ENCODE peak calls at places on chromosome 4, in eight cellular contexts. A is thoracic aorta, O is brain microvascular endothelial cell, B is PC-9, K is heart right ventricle, Z is sigmoid colon, T is testis, S is BJ. F is an unnamed sample. For H3K36me3, the result is how much of the 10 kb centered on the place peaks cover.

GRCh38 chr4:53273726-53274125 is 92.1 kb downstream of the SCFD2 start:
- DNase-seq in O (peak), T (no peak), A (no peak), B (no peak), K (no peak), Z (no peak), S (no peak), F (no peak)

GRCh38 chr4:65671402-65671801 is 1.1 kb upstream of the EPHA5 start:
- DNase-seq in T (no peak), S (no peak), A (no peak), Z (no peak), O (no peak), B (no peak), K (no peak), F (peak)

GRCh38 chr4:137768881-137769280 is 236.6 kb upstream of the PCDH18 start:
- DNase-seq in T (no peak), O (no peak), K (no peak), Z (no peak), S (no peak), B (no peak), A (no peak), F (no peak)

GRCh38 chr4:145481164-145481941 is at the start of gene SMAD1:
- DNase-seq in S (peak), O (peak), B (peak), A (peak), Z (peak), T (peak), K (peak), F (peak)

GRCh38 chr4:26206339-26206738 is 114.5 kb upstream of the RBPJ start:
- DNase-seq in K (no peak), O (peak), Z (peak), A (no peak), S (peak), T (peak), B (no peak), F (no peak)

GRCh38 chr4:11367371-11367770 is 61.3 kb downstream of the HS3ST1 start:
- DNase-seq in Z (peak), T (peak), O (peak), B (no peak), A (no peak), K (peak), S (no peak), F (no peak)

GRCh38 chr4:108155373-108155772 is 13.4 kb downstream of the LEF1 start:
- DNase-seq in B (no peak), T (no peak), S (no peak), O (no peak), A (no peak), K (no peak), Z (no peak), F (peak)

GRCh38 chr4:77990904-77991358 is 66.2 kb upstream of the FRAS1 start:
- DNase-seq in K (no peak), T (no peak), B (no peak), O (no peak), Z (no peak), A (no peak), S (no peak), F (no peak)

GRCh38 chr4:1624519-1624910 is 59.6 kb downstream of the FAM53A start:
- DNase-seq in O (no peak), Z (no peak), A (no peak), S (no peak), T (no peak), B (no peak), K (no peak), F (no peak)

GRCh38 chr4:158172558-158173258 is at the start of gene GASK1B:
- DNase-seq in O (peak), T (peak), A (no peak), S (no peak), K (no peak), Z (no peak), B (peak), F (peak)

GRCh38 chr4:94349193-94349592 is 6.6 kb upstream of the HPGDS start:
- DNase-seq in K (no peak), O (no peak), Z (no peak), B (no peak), A (no peak), T (no peak), S (no peak), F (no peak)

GRCh38 chr4:152690706-152691651 is 11.2 kb upstream of the TMEM154 start:
- DNase-seq in Z (no peak), T (no peak), A (no peak), B (no peak), O (no peak), K (no peak), S (no peak), F (no peak)

GRCh38 chr4:28772066-28772465 is 1911.4 kb downstream of the STIM2 start:
- DNase-seq in Z (no peak), A (no peak), S (peak), B (no peak), K (no peak), T (no peak), O (peak), F (no peak)

GRCh38 chr4:158826882-158827281 is 58.1 kb downstream of the FNIP2 start:
- DNase-seq in S (no peak), T (no peak), Z (no peak), O (no peak), A (no peak), K (no peak), B (peak), F (peak)

GRCh38 chr4:40200881-40201797 is 4.3 kb downstream of the RHOH start:
- DNase-seq in Z (no peak), T (no peak), A (no peak), K (no peak), B (no peak), S (no peak), O (no peak), F (no peak)

GRCh38 chr4:126778348-126778747 is 854.4 kb upstream of the INTU start:
- DNase-seq in Z (no peak), A (no peak), O (peak), S (peak), T (no peak), K (no peak), B (no peak), F (no peak)

GRCh38 chr4:165972747-165973146 is 99.7 kb downstream of the TLL1 start:
- DNase-seq in S (no peak), T (no peak), O (no peak), B (no peak), K (no peak), Z (no peak), A (no peak), F (no peak)

GRCh38 chr4:107468812-107469211 is 251.2 kb downstream of the PAPSS1 start:
- DNase-seq in B (no peak), Z (no peak), T (no peak), O (no peak), K (no peak), A (no peak), S (no peak), F (no peak)

GRCh38 chr4:74364649-74365491 is at the start of gene EREG:
- DNase-seq in A (no peak), S (peak), T (peak), B (peak), O (peak), K (peak), Z (peak), F (peak)

GRCh38 chr4:10929818-10930217 is 245.2 kb upstream of the CLNK start:
- DNase-seq in K (no peak), S (no peak), O (no peak), Z (no peak), A (no peak), T (no peak), B (no peak), F (no peak)

GRCh38 chr4:68373513-68373912 is 23.6 kb upstream of the YTHDC1 start:
- DNase-seq in A (peak), B (no peak), S (no peak), T (peak), K (peak), O (peak), Z (peak), F (no peak)

GRCh38 chr4:182338731-182339130 is 95.5 kb downstream of the TENM3 start:
- DNase-seq in S (no peak), K (no peak), B (no peak), T (no peak), O (no peak), A (no peak), Z (no peak), F (no peak)

GRCh38 chr4:102299708-102300107 is 45.6 kb downstream of the SLC39A8 start:
- DNase-seq in K (no peak), A (no peak), B (no peak), O (peak), S (peak), Z (no peak), T (peak), F (peak)

GRCh38 chr4:140662082-140662869 is 93.5 kb upstream of the UCP1 start:
- DNase-seq in O (no peak), A (no peak), Z (no peak), S (no peak), B (peak), K (no peak), T (no peak), F (no peak)

GRCh38 chr4:685681-686218 is 3.2 kb downstream of the SLC49A3 start:
- DNase-seq in A (no peak), T (no peak), K (no peak), O (no peak), S (no peak), Z (no peak), B (no peak), F (no peak)

GRCh38 chr4:101259876-101260275 is 87.5 kb downstream of the PPP3CA start:
- DNase-seq in O (no peak), K (no peak), A (no peak), S (no peak), B (no peak), Z (no peak), T (no peak), F (no peak)

GRCh38 chr4:42310343-42310742 is 86.9 kb upstream of the SHISA3 start:
- DNase-seq in B (no peak), A (no peak), K (no peak), O (no peak), S (no peak), Z (no peak), T (no peak), F (no peak)

GRCh38 chr4:126405369-126405982 is 1090.7 kb downstream of the FAT4 start:
- DNase-seq in Z (no peak), K (no peak), O (no peak), A (no peak), T (no peak), B (no peak), S (no peak), F (no peak)

GRCh38 chr4:74446896-74447295 is 2.0 kb downstream of the AREG start:
- DNase-seq in S (no peak), T (no peak), B (no peak), O (no peak), K (no peak), A (no peak), Z (no peak), F (no peak)

GRCh38 chr4:128663325-128663724 is 146.2 kb upstream of the JADE1 start:
- DNase-seq in A (no peak), O (no peak), K (no peak), S (no peak), Z (no peak), T (no peak), B (no peak), F (no peak)

GRCh38 chr4:56690393-56690971 is 9.4 kb upstream of the HOPX start:
- DNase-seq in T (no peak), Z (no peak), S (no peak), O (no peak), B (no peak), A (no peak), K (no peak), F (no peak)

GRCh38 chr4:56183344-56183959 is 203.8 kb downstream of the AASDH start:
- DNase-seq in B (no peak), Z (no peak), K (no peak), T (no peak), S (no peak), O (no peak), A (no peak), F (no peak)

GRCh38 chr4:181550381-181550780 is 692.8 kb upstream of the TENM3 start:
- DNase-seq in T (no peak), K (no peak), Z (no peak), O (no peak), B (no peak), S (no peak), A (no peak), F (no peak)

GRCh38 chr4:139555705-139556070 is 331 bp downstream of the SETD7 start:
- DNase-seq in B (no peak), Z (peak), O (no peak), S (no peak), T (peak), A (no peak), K (peak), F (peak)

GRCh38 chr4:1506956-1507721 is 100.9 kb upstream of the NKX1-1 start:
- DNase-seq in S (no peak), K (no peak), B (no peak), O (no peak), A (no peak), T (no peak), Z (no peak), F (no peak)

GRCh38 chr4:177713454-177713853 is 271.2 kb upstream of the AGA start:
- DNase-seq in K (no peak), S (no peak), B (no peak), O (no peak), Z (no peak), T (no peak), A (no peak), F (no peak)

GRCh38 chr4:121155893-121156292 is 8.2 kb downstream of the TNIP3 start:
- DNase-seq in B (peak), T (no peak), S (peak), A (no peak), O (peak), K (no peak), Z (no peak), F (no peak)

GRCh38 chr4:62533573-62533972 is 1333.4 kb downstream of the ADGRL3 start:
- DNase-seq in B (no peak), A (no peak), O (no peak), Z (no peak), S (no peak), T (no peak), K (no peak), F (no peak)

GRCh38 chr4:76950846-76951321 is 1.3 kb downstream of the SEPTIN11 start:
- DNase-seq in K (peak), S (no peak), A (no peak), T (peak), B (no peak), O (no peak), Z (no peak), F (peak)

GRCh38 chr4:76951333-76952033 is 1.9 kb downstream of the SEPTIN11 start:
- DNase-seq in K (no peak), B (no peak), Z (no peak), S (no peak), T (no peak), O (no peak), A (no peak), F (no peak)

GRCh38 chr4:76952631-76953587 is 3.4 kb downstream of the SEPTIN11 start:
- DNase-seq in S (no peak), A (no peak), O (no peak), Z (no peak), B (no peak), T (no peak), K (no peak), F (no peak)

GRCh38 chr4:76950052-76950845 is 697 bp downstream of the SEPTIN11 start:
- DNase-seq in O (no peak), S (no peak), Z (peak), B (no peak), K (peak), T (peak), A (no peak), F (peak)

DNA sequence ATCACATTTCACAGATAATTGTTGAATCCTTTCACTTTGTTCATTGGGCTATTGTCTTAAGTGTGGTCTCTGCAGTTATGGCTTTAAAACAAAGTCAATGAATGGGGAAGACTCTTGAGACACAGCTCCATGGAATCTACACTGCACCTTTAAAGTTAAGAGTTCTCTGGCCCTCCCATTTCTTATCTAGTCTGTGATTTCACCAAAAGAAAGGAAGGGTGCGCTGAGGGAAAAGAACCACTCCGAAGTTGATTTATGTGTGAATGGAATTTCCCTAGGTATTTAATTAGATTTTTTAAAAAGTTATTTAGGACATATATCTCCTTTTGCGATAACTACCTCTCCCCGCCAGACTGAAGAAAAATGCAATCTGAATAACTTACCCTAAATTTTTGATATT is 2.5 kb downstream of the SEPTIN11 start:
- DNase-seq in K (no peak), A (no peak), B (no peak), O (no peak), Z (no peak), T (no peak), S (no peak), F (no peak)
- H3K4me3 ChIP-seq in K (peak), A (peak), B (peak), O (peak), Z (peak), T (no peak), S (peak), F (no peak)

GRCh38 chr4:2946812-2947600 is 16.2 kb downstream of the NOP14 start:
- DNase-seq in Z (peak), T (no peak), O (no peak), S (no peak), A (no peak), K (no peak), B (no peak), F (no peak)

GRCh38 chr4:2950221-2950989 is 12.8 kb downstream of the NOP14 start:
- DNase-seq in A (no peak), B (no peak), Z (peak), S (no peak), K (no peak), T (no peak), O (no peak), F (no peak)

GRCh38 chr4:2949782-2950125 is 13.5 kb downstream of the NOP14 start:
- DNase-seq in S (no peak), O (no peak), A (no peak), Z (peak), B (no peak), T (no peak), K (no peak), F (no peak)

GRCh38 chr4:2947926-2948325 is 15.3 kb downstream of the NOP14 start:
- DNase-seq in K (peak), Z (peak), B (no peak), O (no peak), S (no peak), T (no peak), A (no peak), F (no peak)

DNA sequence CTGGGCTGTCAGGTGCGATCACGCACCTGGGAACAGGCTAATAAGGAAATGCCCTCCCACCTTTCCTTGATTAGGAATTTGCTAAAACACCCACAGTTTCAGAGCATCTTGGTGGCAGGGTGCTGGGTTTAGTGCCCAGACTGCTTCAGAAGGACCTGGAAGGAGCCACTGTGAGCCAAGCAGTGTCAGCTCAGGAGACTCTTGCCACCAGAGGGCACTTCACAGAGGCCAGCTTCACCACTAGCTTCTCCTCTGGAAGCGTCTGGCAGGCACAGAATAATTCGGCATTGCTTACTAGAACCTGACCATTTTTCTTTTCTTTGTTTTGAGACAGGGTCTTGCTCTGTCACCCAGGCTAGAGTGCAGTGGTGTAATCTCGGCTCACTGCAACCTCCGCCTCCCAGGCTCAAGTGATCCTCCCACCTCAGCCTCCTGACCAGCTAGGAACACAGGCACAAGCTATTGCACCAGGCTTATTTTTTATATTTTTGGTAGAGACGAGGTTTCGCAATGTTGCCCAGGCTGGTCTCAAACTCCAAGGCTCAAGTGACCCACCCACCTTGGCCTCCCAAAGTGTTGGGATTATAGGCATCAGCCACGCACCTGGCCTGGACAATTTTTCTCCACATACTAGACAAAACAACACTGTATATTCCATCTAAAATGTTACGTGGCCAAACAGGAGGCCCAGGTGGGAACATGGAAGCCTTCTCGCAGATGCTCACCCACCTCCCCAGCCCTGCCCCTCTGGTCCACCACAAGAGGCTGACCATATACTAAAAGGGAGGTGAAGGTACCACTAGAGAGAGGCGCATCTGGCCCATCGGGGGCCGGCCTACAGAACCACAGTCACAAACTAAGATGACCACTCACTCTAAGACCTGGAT is 14.1 kb downstream of the NOP14 start:
- DNase-seq in O (no peak), B (no peak), K (no peak), S (no peak), T (peak), A (no peak), Z (peak), F (peak)
- H3K36me3 ChIP-seq in O (half or more), B (under half), K (half or more), S (under half), T (under half), A (half or more), Z (half or more), F (under half)

GRCh38 chr4:156578713-156579112 is 392.9 kb downstream of the PDGFC start:
- DNase-seq in Z (no peak), O (no peak), A (no peak), T (no peak), S (no peak), B (no peak), K (no peak), F (no peak)

GRCh38 chr4:156578005-156578404 is 393.6 kb downstream of the PDGFC start:
- DNase-seq in O (no peak), T (no peak), A (no peak), K (no peak), Z (no peak), S (no peak), B (no peak), F (no peak)

GRCh38 chr4:156576946-156577345 is 394.7 kb downstream of the PDGFC start:
- DNase-seq in S (no peak), Z (no peak), K (no peak), T (no peak), A (no peak), O (no peak), B (no peak), F (no peak)

GRCh38 chr4:156571146-156571545 is 400.5 kb downstream of the PDGFC start:
- DNase-seq in T (no peak), Z (no peak), K (no peak), B (no peak), A (no peak), O (no peak), S (no peak), F (no peak)

DNA sequence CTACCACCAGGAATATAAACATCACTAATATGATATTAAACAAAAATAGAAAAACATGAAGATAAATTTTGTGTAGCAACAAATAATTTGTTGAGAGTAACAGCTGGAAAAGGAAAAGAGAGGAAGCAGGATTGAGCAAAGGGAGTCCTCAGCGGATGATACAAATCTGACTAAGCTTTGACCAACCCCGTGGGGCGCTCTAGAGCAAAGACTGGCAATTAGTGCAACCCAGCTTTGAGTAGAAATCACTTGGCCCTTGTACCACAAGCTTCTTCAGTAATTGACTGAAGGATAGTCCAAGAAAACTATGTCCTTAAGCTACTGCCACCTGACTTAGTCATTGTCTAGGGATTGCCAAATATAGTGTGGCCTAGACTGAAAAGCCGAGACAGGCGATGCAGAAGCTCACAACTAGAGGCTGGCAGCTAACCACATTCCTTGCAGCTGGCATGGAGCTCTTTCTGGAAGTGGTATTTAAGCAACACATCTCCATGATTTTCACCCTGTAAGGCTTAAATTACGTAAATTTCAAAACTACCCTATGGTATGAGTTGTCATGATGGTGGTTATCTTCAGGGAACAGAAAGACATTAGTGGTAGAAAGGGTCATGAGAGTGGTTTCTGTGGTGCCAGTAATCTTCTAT is 396.0 kb downstream of the PDGFC start:
- DNase-seq in T (no peak), Z (no peak), K (no peak), S (no peak), A (no peak), O (no peak), B (peak), F (no peak)
- TF ChIP-seq CTCF in T (no peak), Z (no peak), K (no peak), S (no peak), A (no peak), O (peak), B (no peak), F (no peak)

GRCh38 chr4:168537556-168537955 is 40.7 kb downstream of the PALLD start:
- DNase-seq in A (no peak), K (no peak), T (no peak), Z (no peak), B (no peak), S (no peak), O (no peak), F (no peak)
- H3K4me3 ChIP-seq in A (no peak), K (no peak), T (no peak), Z (no peak), B (no peak), S (no peak), O (no peak), F (no peak)

GRCh38 chr4:3516836-3517730 is 15.1 kb downstream of the LRPAP1 start:
- DNase-seq in S (no peak), A (no peak), O (no peak), T (no peak), K (no peak), Z (no peak), B (no peak), F (no peak)
- H3K36me3 ChIP-seq in S (half or more), A (half or more), O (half or more), T (under half), K (half or more), Z (half or more), B (under half), F (under half)